ENCODE peak calls at places on chromosome 13, in four cellular contexts. H, J, D and W are unnamed samples.
A peak's percentile ranks its signal among the peaks of the same experiment; 100 is the strongest.

GRCh38 chr13:105363747-105364177 is 1171.7 kb downstream of the EFNB2 start:
- DNase-seq in H (no peak), J (no peak), D (no peak), W (no peak)

GRCh38 chr13:75771818-75772217 is 135.7 kb downstream of the LMO7 start:
- DNase-seq in D (peak; percentile 53), J (no peak), H (no peak), W (peak; percentile 59)

GRCh38 chr13:78102121-78102677 is 183.6 kb upstream of the EDNRB start:
- DNase-seq in H (no peak), J (peak; percentile 18), D (no peak), W (no peak)

GRCh38 chr13:36858285-36858684 is 39.3 kb downstream of the RFXAP start:
- DNase-seq in D (peak; percentile 40), J (no peak), H (no peak), W (peak; percentile 15)

GRCh38 chr13:34035676-34036325 is 217.9 kb downstream of the RFC3 start:
- DNase-seq in J (no peak), D (no peak), H (no peak), W (no peak)

GRCh38 chr13:32316476-32316875 is 1.2 kb downstream of the BRCA2 start:
- DNase-seq in J (no peak), H (no peak), D (no peak), W (no peak)

GRCh38 chr13:46543307-46543706 is 9.7 kb upstream of the LRCH1 start:
- DNase-seq in J (no peak), D (no peak), H (no peak), W (no peak)

GRCh38 chr13:114110091-114110829 is 22.2 kb downstream of the RASA3 start:
- DNase-seq in H (peak; percentile 47), J (peak; percentile 51), D (no peak), W (no peak)

GRCh38 chr13:41462427-41462826 is 5.1 kb downstream of the RGCC start:
- DNase-seq in J (no peak), H (no peak), D (no peak), W (no peak)

GRCh38 chr13:80339578-80339840 is 1.4 kb downstream of the SPRY2 start:
- DNase-seq in H (no peak), J (no peak), D (no peak), W (no peak)

GRCh38 chr13:102877285-102877684 is 31.5 kb downstream of the ERCC5 start:
- DNase-seq in J (no peak), H (no peak), D (no peak), W (no peak)

GRCh38 chr13:20492036-20492435 is 33.6 kb downstream of the CRYL1 start:
- DNase-seq in H (no peak), D (no peak), J (no peak), W (no peak)

GRCh38 chr13:110471833-110472162 is 89.7 kb downstream of the RAB20 start:
- DNase-seq in D (no peak), H (peak; percentile 35), J (peak; percentile 37), W (no peak)

GRCh38 chr13:110468986-110469495 is 92.5 kb downstream of the RAB20 start:
- DNase-seq in J (no peak), H (no peak), D (no peak), W (no peak)

GRCh38 chr13:110469597-110469996 is 91.9 kb downstream of the RAB20 start:
- DNase-seq in D (no peak), H (no peak), J (no peak), W (no peak)

GRCh38 chr13:110471156-110471832 is 90.2 kb downstream of the RAB20 start:
- DNase-seq in D (no peak), J (no peak), H (no peak), W (no peak)

DNA sequence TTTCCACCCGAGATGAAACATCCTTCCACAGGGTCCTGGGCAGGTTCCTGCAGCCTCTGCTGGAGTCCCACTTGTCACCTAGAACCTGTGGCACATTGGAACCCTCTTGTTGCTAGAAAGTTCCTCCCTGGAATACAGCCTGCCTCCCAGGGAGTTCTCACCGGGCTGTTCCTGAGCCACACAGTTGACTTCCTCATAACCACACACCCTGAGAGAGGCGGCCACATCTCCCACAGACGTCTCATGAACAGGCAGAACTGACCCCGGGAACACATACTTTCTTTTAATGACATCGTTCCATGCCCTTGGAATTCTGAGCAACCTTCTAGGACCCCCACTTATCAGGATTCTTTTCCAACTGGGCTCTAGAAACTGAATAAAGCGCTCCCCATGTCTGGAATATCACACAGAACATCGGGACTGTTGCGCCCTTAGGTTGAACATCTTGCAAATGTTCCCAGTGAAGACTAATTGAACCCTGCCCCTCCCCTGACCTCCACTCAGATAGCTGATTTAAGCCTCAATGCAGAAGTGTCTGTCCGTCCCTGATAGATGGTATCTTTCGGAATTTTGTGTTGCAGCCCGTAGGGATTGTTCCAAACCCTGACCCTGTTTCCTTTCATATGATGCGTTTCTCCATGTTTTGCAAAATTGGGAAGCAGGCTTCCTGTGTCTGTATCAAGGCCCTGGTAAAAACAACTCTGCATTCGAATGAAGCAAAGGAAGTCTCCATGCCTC is 91.1 kb downstream of the RAB20 start:
- DNase-seq in J (no peak), D (no peak), H (no peak), W (no peak)
- H3K4me3 ChIP-seq in J (no peak overlapping the region), D (no peak overlapping the region), H (no peak overlapping the region), W (no peak overlapping the region)

GRCh38 chr13:112692586-112692985 is 2.7 kb downstream of the ATP11A start:
- DNase-seq in D (no peak), H (no peak), J (no peak), W (no peak)
- H3K4me3 ChIP-seq in D (no peak overlapping the region), H (no peak overlapping the region), J (no peak overlapping the region), W (no peak overlapping the region)

DNA sequence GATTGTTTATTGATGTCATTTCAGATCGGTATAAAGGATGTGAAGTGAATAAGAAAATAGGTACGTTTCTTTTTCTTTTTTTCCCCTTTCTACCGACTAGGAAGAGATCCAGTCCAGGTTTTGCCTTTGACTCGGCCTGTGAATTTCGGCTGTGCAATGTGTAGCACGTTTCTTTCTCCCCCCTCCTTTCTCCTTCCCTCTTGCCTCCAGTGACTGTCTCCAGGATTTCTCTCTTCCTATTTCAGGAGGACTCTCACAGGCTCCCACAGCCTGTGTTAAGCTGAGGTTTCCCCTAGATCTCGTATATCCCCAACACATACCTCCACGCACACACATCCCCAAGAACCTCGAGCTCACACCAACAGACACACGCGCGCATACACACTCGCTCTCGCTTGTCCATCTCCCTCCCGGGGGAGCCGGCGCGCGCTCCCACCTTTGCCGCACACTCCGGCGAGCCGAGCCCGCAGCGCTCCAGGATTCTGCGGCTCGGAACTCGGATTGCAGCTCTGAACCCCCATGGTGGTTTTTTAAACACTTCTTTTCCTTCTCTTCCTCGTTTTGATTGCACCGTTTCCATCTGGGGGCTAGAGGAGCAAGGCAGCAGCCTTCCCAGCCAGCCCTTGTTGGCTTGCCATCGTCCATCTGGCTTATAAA is at the start of gene GPC6:
- DNase-seq in J (peak; percentile 32), D (peak; percentile 93), H (no peak), W (peak; percentile 88)
- H3K4me3 ChIP-seq in J (peak within 1 kb of the TSS; percentile 59), D (peak within 1 kb of the TSS; percentile 96), H (peak within 1 kb of the TSS; percentile 60), W (peak within 1 kb of the TSS; percentile 80)

GRCh38 chr13:24148414-24149305 is 11.9 kb upstream of the SPATA13 start:
- DNase-seq in J (peak; percentile 19), D (peak; percentile 96), H (peak; percentile 70), W (peak; percentile 95)
- H3K4me3 ChIP-seq in J (no peak overlapping the region), D (no peak overlapping the region), H (no peak overlapping the region), W (no peak overlapping the region)

GRCh38 chr13:24233351-24233901 is 72.9 kb downstream of the SPATA13 start:
- DNase-seq in D (peak; percentile 45), H (no peak), J (no peak), W (peak; percentile 16)
- H3K4me3 ChIP-seq in D (peak overlapping the region; percentile 30), H (no peak overlapping the region), J (no peak overlapping the region), W (peak overlapping the region; percentile 38)

DNA sequence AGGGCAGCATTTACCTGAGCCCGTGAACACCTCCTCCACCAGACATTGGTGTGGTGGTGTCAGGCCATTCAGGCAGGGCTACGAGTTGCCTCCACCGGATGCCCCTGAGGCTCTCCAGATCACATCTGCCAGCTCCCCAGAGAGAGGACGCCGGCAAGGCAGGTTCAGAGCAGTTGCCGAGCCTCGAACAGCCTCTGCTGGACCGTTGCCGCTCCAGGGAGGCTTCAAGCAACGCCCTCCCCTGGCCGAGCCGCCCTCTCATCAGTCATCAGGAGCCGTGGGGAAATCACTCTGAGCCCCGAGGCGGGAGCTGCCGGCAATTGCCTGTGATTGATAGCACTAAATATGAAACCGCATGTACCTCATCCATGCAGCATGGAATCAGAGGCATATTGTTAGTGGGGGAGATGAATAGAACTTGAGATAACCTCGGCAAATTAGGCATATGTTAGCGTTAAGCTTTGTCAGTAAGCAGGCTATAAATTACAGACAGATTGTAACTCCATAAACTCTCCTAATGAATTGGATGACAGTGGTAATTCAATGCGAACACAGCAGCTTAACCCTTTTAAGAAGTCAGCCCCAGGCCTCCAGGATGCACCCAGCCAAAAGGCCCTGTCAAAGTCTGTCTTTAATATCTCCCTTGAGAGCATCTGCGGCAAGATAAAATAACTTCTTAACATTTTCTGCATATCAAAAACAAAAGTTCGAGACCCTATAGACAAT is 29.8 kb upstream of the SPACA7 start:
- DNase-seq in H (no peak), D (no peak), J (no peak), W (no peak)
- H3K4me3 ChIP-seq in H (no peak overlapping the region), D (no peak overlapping the region), J (no peak overlapping the region), W (no peak overlapping the region)